ENCODE peak calls at places on chromosome 1, in six cellular contexts. F is kidney; X is GM23338; Q is CD8-positive, alpha-beta memory T cell; M is body of pancreas; N is upper lobe of right lung. A is an unnamed sample.
A peak's percentile ranks its signal among the peaks of the same experiment; 100 is the strongest.

GRCh38 chr1:5610432-5610831 is 381.8 kb downstream of the NPHP4 start:
- DNase-seq in X (no peak), M (no peak), Q (no peak), N (no peak), F (no peak), A (no peak)

GRCh38 chr1:91575909-91576519 is 75.4 kb downstream of the CDC7 start:
- DNase-seq in X (no peak), M (no peak), N (no peak), F (no peak), Q (no peak), A (no peak)

GRCh38 chr1:9849691-9850441 is 26.1 kb upstream of the CLSTN1 start:
- DNase-seq in Q (peak; percentile 69), M (no peak), N (no peak), F (no peak), X (peak; percentile 53), A (no peak)

GRCh38 chr1:119631433-119632102 is 16.5 kb downstream of the ZNF697 start:
- DNase-seq in F (peak; percentile 96), X (peak; percentile 78), Q (no peak), M (peak; percentile 85), N (peak; percentile 90), A (peak; percentile 81)

GRCh38 chr1:152162826-152163463 is 3.9 kb upstream of the RPTN start:
- DNase-seq in Q (no peak), F (no peak), X (no peak), N (no peak), M (no peak), A (no peak)

GRCh38 chr1:228338521-228339051 is 68.0 kb downstream of the TRIM11 start:
- DNase-seq in N (no peak), Q (no peak), X (no peak), F (peak; percentile 53), M (peak; percentile 6), A (no peak)

GRCh38 chr1:245692318-245692717 is 537.5 kb downstream of the KIF26B start:
- DNase-seq in F (peak; percentile 26), Q (no peak), M (no peak), X (no peak), N (no peak), A (no peak)

GRCh38 chr1:182527680-182528079 is 61.4 kb downstream of the RNASEL start:
- DNase-seq in N (no peak), M (no peak), Q (no peak), F (no peak), X (no peak), A (no peak)

GRCh38 chr1:85952460-85952859 is 204.1 kb downstream of the COL24A1 start:
- DNase-seq in N (no peak), F (no peak), M (no peak), Q (no peak), X (no peak), A (peak; percentile 5)

GRCh38 chr1:209527993-209528392 is 55.5 kb upstream of the CAMK1G start:
- DNase-seq in F (no peak), N (no peak), Q (no peak), X (no peak), M (peak; percentile 18), A (peak; percentile 67)

GRCh38 chr1:228279011-228279721 is 71.3 kb downstream of the OBSCN start:
- DNase-seq in N (peak; percentile 64), Q (no peak), X (no peak), M (no peak), F (peak; percentile 75), A (no peak)

GRCh38 chr1:53303651-53304515 is 24.0 kb downstream of the LRP8 start:
- DNase-seq in X (no peak), N (no peak), M (no peak), Q (no peak), F (no peak), A (no peak)

GRCh38 chr1:41379741-41380130 is 18.5 kb downstream of the FOXO6 start:
- DNase-seq in M (no peak), F (no peak), Q (no peak), N (no peak), X (no peak), A (no peak)

DNA sequence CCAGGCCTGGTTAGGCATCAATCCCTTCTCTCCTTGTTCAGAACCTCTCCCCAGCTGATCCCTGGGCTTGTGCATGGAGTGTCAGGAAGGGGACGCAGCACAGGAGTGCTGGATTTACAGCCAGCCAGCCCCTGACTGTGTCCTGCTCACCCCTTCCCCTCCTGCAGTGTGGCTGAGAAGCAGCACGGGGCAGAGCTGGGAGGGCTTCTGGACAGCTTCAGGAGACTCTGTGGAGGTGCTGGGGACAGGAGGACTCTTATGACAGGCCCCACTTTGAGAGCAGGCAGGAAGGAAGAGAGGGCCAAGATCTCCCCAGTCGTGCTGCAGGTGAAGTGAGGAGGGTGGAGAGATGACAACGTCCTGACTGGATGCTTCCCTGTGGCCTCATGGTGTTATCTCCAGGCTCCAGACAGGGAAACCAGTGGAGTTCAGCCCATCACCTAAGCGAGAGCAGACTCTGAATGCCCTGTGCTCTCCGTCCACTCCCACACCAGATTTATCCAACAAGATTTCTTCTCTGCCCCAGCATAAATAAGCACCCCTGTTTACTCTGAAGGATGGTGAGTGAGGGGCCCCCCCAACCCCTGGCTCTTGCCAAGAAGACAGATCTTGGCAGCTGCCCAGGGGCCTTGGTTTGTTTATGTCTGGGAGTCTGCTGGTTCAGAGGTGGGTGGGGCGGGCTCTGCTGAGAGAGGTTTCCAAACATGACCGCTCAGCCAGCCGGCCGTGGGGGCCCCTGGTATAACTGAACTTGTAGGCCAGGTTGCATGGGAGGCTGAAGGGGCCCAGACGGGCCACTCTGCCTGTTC is 21.3 kb downstream of the TMCC2 start:
- DNase-seq in F (peak; percentile 89), N (peak; percentile 82), Q (no peak), M (peak; percentile 58), X (no peak), A (no peak)
- H3K27ac ChIP-seq in F (no peak overlapping the region), N (peak overlapping the region; percentile 30), Q (no peak overlapping the region), M (peak overlapping the region; percentile 37), X (no peak overlapping the region), A (peak overlapping the region; percentile 31)

GRCh38 chr1:203660069-203660468 is 33.4 kb downstream of the ATP2B4 start:
- DNase-seq in F (no peak), X (no peak), M (no peak), N (no peak), Q (no peak), A (no peak)

GRCh38 chr1:203655656-203656055 is 29.0 kb downstream of the ATP2B4 start:
- DNase-seq in Q (no peak), M (no peak), X (no peak), N (no peak), F (no peak), A (no peak)

GRCh38 chr1:203658274-203658673 is 31.6 kb downstream of the ATP2B4 start:
- DNase-seq in X (no peak), N (no peak), F (no peak), Q (no peak), M (no peak), A (no peak)

GRCh38 chr1:203656796-203657620 is 30.4 kb downstream of the ATP2B4 start:
- DNase-seq in F (no peak), N (no peak), X (no peak), M (no peak), Q (no peak), A (no peak)

DNA sequence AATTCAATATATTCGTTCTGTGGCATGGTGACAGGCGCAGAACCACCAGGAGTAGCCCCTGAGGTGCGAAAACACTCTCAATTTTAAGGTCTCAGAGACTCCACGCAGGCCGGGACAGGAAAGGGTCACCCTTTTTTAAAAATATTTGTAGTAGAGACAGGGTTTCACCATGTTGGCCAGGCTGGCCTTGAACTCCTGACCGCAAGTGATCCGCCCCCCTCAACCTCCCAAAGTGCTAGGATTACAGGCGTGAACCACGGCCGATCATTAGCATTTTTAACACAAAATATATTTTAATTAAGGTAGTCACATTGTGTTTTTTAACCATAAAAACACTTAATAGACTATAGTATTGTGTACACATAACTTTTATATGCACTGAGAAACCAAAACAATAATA is 31.1 kb downstream of the ATP2B4 start:
- DNase-seq in N (no peak), X (no peak), F (no peak), Q (no peak), M (no peak), A (no peak)
- H3K4me1 ChIP-seq in N (peaks cover 44% of the 10 kb centered on the region), X (peaks cover 11% of the 10 kb centered on the region), F (no peaks in the 10 kb centered on the region), Q (peaks cover 55% of the 10 kb centered on the region), M (peaks cover 30% of the 10 kb centered on the region), A (peaks cover 12% of the 10 kb centered on the region)

DNA sequence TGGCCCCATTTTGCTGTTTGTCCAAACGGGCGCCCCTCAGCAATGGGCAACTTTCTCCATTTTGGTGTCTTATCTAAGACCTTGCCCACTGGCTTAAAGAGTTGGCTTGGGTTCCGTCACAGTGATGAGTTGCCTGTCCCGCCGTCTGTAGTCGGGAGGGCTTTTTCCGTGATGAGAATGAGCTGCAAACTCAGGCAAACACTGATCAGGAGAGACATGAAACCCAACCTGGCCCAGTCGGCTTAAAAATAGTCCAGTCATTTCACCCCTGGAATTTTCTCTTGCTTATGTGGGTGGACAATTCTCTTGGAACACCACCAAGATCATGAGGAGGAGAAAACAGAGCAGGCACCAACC is 79.3 kb downstream of the ST6GALNAC3 start:
- DNase-seq in M (no peak), F (no peak), Q (no peak), X (no peak), N (no peak), A (no peak)
- H3K27ac ChIP-seq in M (no peak overlapping the region), F (no peak overlapping the region), Q (no peak overlapping the region), X (no peak overlapping the region), N (peak overlapping the region; percentile 76), A (no peak overlapping the region)

GRCh38 chr1:164637461-164638375 is 78.7 kb downstream of the PBX1 start:
- DNase-seq in X (no peak), M (peak; percentile 83), Q (no peak), N (no peak), F (no peak), A (no peak)

GRCh38 chr1:164644268-164644667 is 85.3 kb downstream of the PBX1 start:
- DNase-seq in X (no peak), M (no peak), F (no peak), N (no peak), Q (no peak), A (no peak)

GRCh38 chr1:164638506-164639202 is 79.7 kb downstream of the PBX1 start:
- DNase-seq in Q (no peak), F (no peak), M (no peak), N (no peak), X (no peak), A (peak; percentile 74)

GRCh38 chr1:164641353-164641730 is 82.4 kb downstream of the PBX1 start:
- DNase-seq in M (no peak), N (no peak), X (no peak), F (no peak), Q (no peak), A (no peak)

GRCh38 chr1:164640673-164641352 is 81.8 kb downstream of the PBX1 start:
- DNase-seq in X (no peak), F (no peak), N (no peak), M (no peak), Q (no peak), A (no peak)
- H3K4me1 ChIP-seq in X (peaks cover 64% of the 10 kb centered on the region), F (peaks cover 34% of the 10 kb centered on the region), N (peaks cover 15% of the 10 kb centered on the region), M (peaks cover 85% of the 10 kb centered on the region), Q (no peaks in the 10 kb centered on the region), A (peaks cover 18% of the 10 kb centered on the region)

DNA sequence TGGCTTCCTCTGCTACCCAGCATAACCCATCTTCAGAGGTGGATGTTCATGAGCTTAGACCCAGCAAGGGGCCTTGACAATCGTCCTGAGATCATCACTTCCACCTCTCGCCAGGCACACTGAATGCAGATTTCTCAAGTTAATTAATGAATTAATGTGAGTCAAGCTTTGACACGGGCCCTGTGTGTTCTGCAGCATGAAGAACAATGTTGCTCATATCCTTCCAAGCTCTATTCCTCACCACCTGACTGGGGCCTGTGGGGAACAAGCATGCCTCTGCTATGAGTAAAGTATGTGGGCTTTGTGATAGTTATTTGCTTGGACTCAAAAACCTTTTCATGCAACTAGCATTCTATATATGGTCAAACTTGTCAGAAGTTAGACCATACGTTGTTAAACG is 122.0 kb downstream of the SEC16B start:
- DNase-seq in F (no peak), M (no peak), Q (no peak), N (no peak), X (no peak), A (no peak)
- H3K27ac ChIP-seq in F (no peak overlapping the region), M (no peak overlapping the region), Q (no peak overlapping the region), N (no peak overlapping the region), X (no peak overlapping the region), A (no peak overlapping the region)

A was measured in small intestine.